ENCODE peak calls at places on chromosomes 6 and 20, in four cellular contexts. C, X, I and B are unnamed samples.

GRCh38 chr6:157763129-157763893 is 59.7 kb upstream of the SNX9 start:
- DNase-seq in C (peak; percentile 89), X (peak; percentile 88), I (peak; percentile 84), B (no peak)

GRCh38 chr6:143952947-143953346 is 55.1 kb downstream of the PLAGL1 start:
- DNase-seq in C (no peak), X (no peak), I (no peak), B (no peak)

GRCh38 chr20:38109657-38110524 is 55.2 kb downstream of the TGM2 start:
- DNase-seq in C (peak; percentile 64), X (peak; percentile 99), I (peak; percentile 92), B (no peak)

GRCh38 chr6:112690497-112691202 is 343.5 kb downstream of the RFPL4B start:
- DNase-seq in C (peak; percentile 26), X (no peak), I (peak; percentile 16), B (no peak)

GRCh38 chr20:16664031-16664430 is 65.8 kb upstream of the SNRPB2 start:
- DNase-seq in C (no peak), X (no peak), I (no peak), B (no peak)

GRCh38 chr6:130520235-130520634 is 154.4 kb downstream of the TMEM200A start:
- DNase-seq in C (no peak), X (no peak), I (no peak), B (no peak)

GRCh38 chr20:36542019-36542488 is 735 bp downstream of the MYL9 start:
- DNase-seq in C (peak; percentile 62), X (peak; percentile 46), I (peak; percentile 39), B (no peak)

GRCh38 chr6:170082067-170082466 is 208.8 kb downstream of the DLL1 start:
- DNase-seq in C (no peak), X (no peak), I (no peak), B (no peak)

GRCh38 chr6:38378801-38379200 is 260.9 kb downstream of the BTBD9 start:
- DNase-seq in C (no peak), X (no peak), I (peak; percentile 12), B (no peak)

GRCh38 chr6:113591896-113592827 is 265.0 kb upstream of the MARCKS start:
- DNase-seq in C (no peak), X (peak; percentile 16), I (no peak), B (no peak)

GRCh38 chr20:53752971-53753879 is 159.6 kb upstream of the ZNF217 start:
- DNase-seq in C (peak; percentile 80), X (no peak), I (peak; percentile 88), B (no peak)
- TF ChIP-seq CHD2 in C (no peak), X (no peak), I (no peak), B (no peak)

GRCh38 chr6:40874495-40874894 is 164.5 kb downstream of the UNC5CL start:
- DNase-seq in C (peak; percentile 21), X (no peak), I (peak; percentile 13), B (no peak)
- TF ChIP-seq MYC in C (no peak), X (no peak), I (no peak), B (no peak)

DNA sequence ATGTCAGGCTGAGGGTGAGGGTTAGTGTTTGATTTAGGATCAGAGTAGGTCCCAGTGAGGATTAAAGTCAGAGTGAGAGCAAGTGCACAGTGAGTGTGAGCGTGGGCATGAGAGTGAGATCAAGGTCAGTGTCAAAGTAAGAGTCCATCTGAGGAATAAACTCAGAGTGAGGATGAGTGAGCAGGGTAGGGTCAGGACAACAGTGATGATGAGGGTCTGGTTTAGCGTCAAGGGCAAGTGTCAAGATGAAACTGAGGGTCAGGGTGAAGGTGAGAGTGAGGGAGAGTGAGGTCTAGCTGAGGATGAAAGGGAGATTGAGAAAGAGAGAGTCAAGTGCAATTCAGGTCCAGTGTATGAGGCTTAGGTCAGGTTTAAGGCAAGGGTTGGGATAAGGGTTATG is 7.7 kb upstream of the ZNF343 start:
- DNase-seq in C (no peak), X (no peak), I (no peak), B (no peak)
- TF ChIP-seq CHD2 in C (no peak), X (no peak), I (no peak), B (no peak)

GRCh38 chr6:45021652-45022051 is 306.5 kb upstream of the RUNX2 start:
- DNase-seq in C (no peak), X (no peak), I (no peak), B (no peak)
- TF ChIP-seq MYC in C (no peak), X (no peak), I (no peak), B (no peak)